ENCODE peak calls at places on chromosomes 7 and 10, in nine cellular contexts. I, M, H, A, U, E, R, Q and D are unnamed samples.
A peak's percentile ranks its signal among the peaks of the same experiment; 100 is the strongest.

GRCh38 chr7:108650487-108650886 is 80.8 kb downstream of the DNAJB9 start:
- DNase-seq in Q (no peak), I (peak; percentile 8), R (no peak), U (no peak), M (no peak), H (no peak), A (no peak), E (no peak), D (no peak)

GRCh38 chr10:78300526-78300925 is 266.9 kb downstream of the RPS24 start:
- DNase-seq in E (no peak), M (no peak), U (no peak), R (no peak), H (no peak), I (no peak), Q (no peak), A (no peak), D (no peak)

GRCh38 chr10:36794981-36795380 is 330.4 kb upstream of the ANKRD30A start:
- DNase-seq in R (no peak), A (no peak), E (no peak), U (no peak), M (no peak), I (no peak), H (no peak), Q (no peak), D (no peak)

GRCh38 chr7:156334636-156335035 is 305.9 kb upstream of the RNF32 start:
- DNase-seq in Q (no peak), M (peak; percentile 2), I (no peak), E (no peak), R (no peak), U (no peak), H (no peak), A (no peak), D (no peak)

GRCh38 chr7:723541-723940 is 3.0 kb upstream of the DNAAF5 start:
- DNase-seq in E (no peak), H (no peak), I (no peak), Q (no peak), U (no peak), A (no peak), M (no peak), R (no peak), D (no peak)

GRCh38 chr7:33054261-33054964 is 8.2 kb downstream of the NT5C3A start:
- DNase-seq in I (no peak), H (no peak), M (no peak), Q (no peak), R (no peak), A (no peak), E (no peak), U (no peak), D (no peak)

GRCh38 chr10:79944428-79945395 is 4.2 kb downstream of the SFTPD start:
- DNase-seq in E (no peak), Q (no peak), I (no peak), A (no peak), H (no peak), R (no peak), M (no peak), U (peak; percentile 38), D (no peak)

GRCh38 chr10:76981251-76981650 is 656.4 kb downstream of the KCNMA1 start:
- DNase-seq in Q (no peak), M (no peak), E (no peak), R (no peak), U (no peak), I (no peak), A (no peak), H (no peak), D (no peak)

GRCh38 chr7:44097064-44097932 is 6.8 kb upstream of the AEBP1 start:
- DNase-seq in E (no peak), Q (no peak), M (no peak), R (no peak), U (no peak), H (no peak), I (no peak), A (no peak), D (no peak)

GRCh38 chr10:110137142-110137545 is 70.3 kb upstream of the MXI1 start:
- DNase-seq in H (no peak), A (peak; percentile 21), R (no peak), M (no peak), U (no peak), I (peak; percentile 77), Q (peak; percentile 79), E (peak; percentile 13), D (peak; percentile 39)

GRCh38 chr7:124692420-124692819 is 73.2 kb downstream of the GPR37 start:
- DNase-seq in Q (peak; percentile 79), E (no peak), M (no peak), U (no peak), I (peak; percentile 22), H (no peak), A (no peak), R (no peak), D (no peak)

GRCh38 chr7:106347229-106347833 is 62.5 kb upstream of the NAMPT start:
- DNase-seq in M (no peak), A (no peak), R (no peak), I (no peak), H (no peak), U (no peak), E (no peak), Q (no peak), D (no peak)

GRCh38 chr10:29725133-29725720 is 90.5 kb upstream of the SVIL start:
- DNase-seq in R (no peak), U (peak; percentile 68), Q (no peak), A (no peak), I (no peak), E (no peak), H (peak; percentile 73), M (no peak), D (no peak)

GRCh38 chr7:117137868-117138267 is 184.6 kb downstream of the ST7 start:
- DNase-seq in U (no peak), I (no peak), E (no peak), H (no peak), Q (no peak), M (no peak), A (no peak), R (no peak), D (no peak)

GRCh38 chr7:82247814-82248433 is 195.7 kb downstream of the CACNA2D1 start:
- DNase-seq in A (no peak), R (no peak), U (no peak), E (peak; percentile 23), M (no peak), Q (peak; percentile 22), I (peak; percentile 21), H (no peak), D (peak; percentile 47)

GRCh38 chr7:6286486-6286885 is 14.1 kb upstream of the CYTH3 start:
- DNase-seq in Q (no peak), A (no peak), I (no peak), U (no peak), M (no peak), E (no peak), H (no peak), R (no peak), D (no peak)

GRCh38 chr10:104576611-104577010 is 64.5 kb upstream of the SORCS3 start:
- DNase-seq in A (no peak), E (no peak), U (no peak), Q (no peak), H (no peak), M (no peak), R (no peak), I (no peak), D (no peak)

GRCh38 chr10:72567884-72568283 is 58.0 kb downstream of the MICU1 start:
- DNase-seq in A (no peak), Q (peak; percentile 4), H (no peak), M (no peak), I (peak; percentile 4), E (peak; percentile 6), R (no peak), U (no peak), D (peak; percentile 41)

GRCh38 chr10:44926771-44927751 is 15.9 kb downstream of the TMEM72 start:
- DNase-seq in H (no peak), U (no peak), A (no peak), M (no peak), E (no peak), Q (no peak), R (no peak), I (no peak), D (no peak)